ENCODE peak calls at places on chromosomes 13 and 19, in seven cellular contexts. D is pancreas, L is uterus, B is neural progenitor cell, G is PC-9, W is thoracic aorta, E is ascending aorta. N is an unnamed sample.

GRCh38 chr13:20424959-20425358 is 100.7 kb downstream of the CRYL1 start:
- DNase-seq in D (no peak), L (no peak), E (no peak), W (no peak), B (no peak), G (no peak), N (no peak)

GRCh38 chr13:87671824-87672603 is 843 bp downstream of the SLITRK5 start:
- DNase-seq in G (no peak), B (peak), E (no peak), L (no peak), W (no peak), D (no peak), N (peak)

GRCh38 chr19:2255982-2256685 is at the start of gene JSRP1:
- DNase-seq in B (no peak), E (no peak), G (no peak), W (no peak), L (no peak), D (no peak), N (no peak)

GRCh38 chr19:17289489-17289888 is 7.8 kb downstream of the ANKLE1 start:
- DNase-seq in E (no peak), D (no peak), W (no peak), L (peak), B (peak), G (no peak), N (no peak)

GRCh38 chr19:48805452-48805851 is 5.4 kb downstream of the BCAT2 start:
- DNase-seq in E (no peak), B (no peak), W (no peak), G (no peak), D (no peak), L (no peak), N (no peak)

GRCh38 chr19:5394907-5395505 is 54.4 kb upstream of the PTPRS start:
- DNase-seq in G (no peak), L (no peak), W (no peak), E (no peak), D (no peak), B (peak), N (no peak)

GRCh38 chr13:23969672-23970071 is 72.4 kb upstream of the C1QTNF9B start:
- DNase-seq in L (no peak), G (no peak), W (no peak), B (no peak), E (no peak), D (no peak), N (no peak)

GRCh38 chr19:4454952-4455738 is 2.4 kb downstream of the UBXN6 start:
- DNase-seq in L (peak), W (no peak), E (no peak), G (no peak), D (no peak), B (no peak), N (no peak)

GRCh38 chr13:40975441-40975840 is 43.7 kb downstream of the ELF1 start:
- DNase-seq in L (no peak), E (no peak), G (no peak), D (no peak), W (no peak), B (no peak), N (no peak)

GRCh38 chr13:30504081-30504480 is 38.3 kb upstream of the HMGB1 start:
- DNase-seq in W (no peak), E (no peak), D (no peak), G (no peak), L (no peak), B (no peak), N (no peak)

GRCh38 chr13:41568990-41569387 is 111.6 kb downstream of the RGCC start:
- DNase-seq in B (no peak), E (no peak), G (no peak), W (no peak), D (no peak), L (no peak), N (no peak)

GRCh38 chr19:5289060-5289990 is 51.3 kb downstream of the PTPRS start:
- DNase-seq in L (no peak), B (peak), D (no peak), E (no peak), W (no peak), G (no peak), N (no peak)

GRCh38 chr13:92461831-92462230 is 764.8 kb upstream of the GPC6 start:
- DNase-seq in D (no peak), L (no peak), W (no peak), E (no peak), G (no peak), B (no peak), N (no peak)

GRCh38 chr13:92510416-92510815 is 716.2 kb upstream of the GPC6 start:
- DNase-seq in W (no peak), D (no peak), L (no peak), E (no peak), G (no peak), B (no peak), N (no peak)

GRCh38 chr13:98999635-98999952 is 21.7 kb upstream of the DOCK9 start:
- DNase-seq in G (no peak), W (no peak), L (no peak), E (no peak), D (no peak), B (no peak), N (no peak)

GRCh38 chr19:45862564-45863334 is at the start of gene SYMPK:
- DNase-seq in W (peak), G (peak), B (peak), E (peak), L (peak), D (peak), N (peak)

GRCh38 chr13:28655566-28655965 is 3.4 kb upstream of the POMP start:
- DNase-seq in L (no peak), D (no peak), E (no peak), W (no peak), B (no peak), G (no peak), N (no peak)

GRCh38 chr13:88000787-88001186 is 329.6 kb downstream of the SLITRK5 start:
- DNase-seq in W (no peak), G (no peak), E (no peak), B (peak), L (no peak), D (no peak), N (no peak)

GRCh38 chr19:33039815-33040214 is 24.9 kb downstream of the RHPN2 start:
- DNase-seq in G (no peak), B (no peak), E (no peak), W (no peak), D (no peak), L (no peak), N (no peak)

GRCh38 chr19:49836176-49837008 is 14.6 kb upstream of the PTOV1 start:
- DNase-seq in E (no peak), B (no peak), W (no peak), G (no peak), L (no peak), D (no peak), N (no peak)

GRCh38 chr13:32861304-32861703 is 154.9 kb upstream of the KL start:
- DNase-seq in L (no peak), B (no peak), D (no peak), G (no peak), W (no peak), E (no peak), N (no peak)

GRCh38 chr19:1482361-1483066 is 3.5 kb upstream of the C19orf25 start:
- DNase-seq in L (no peak), E (no peak), B (no peak), G (no peak), D (no peak), W (no peak), N (no peak)

GRCh38 chr19:4390017-4390861 is 10.1 kb downstream of the SH3GL1 start:
- DNase-seq in D (peak), E (no peak), B (peak), G (no peak), W (no peak), L (no peak), N (peak)

GRCh38 chr13:31775686-31776085 is 36.4 kb downstream of the RXFP2 start:
- DNase-seq in L (no peak), W (no peak), G (no peak), E (peak), B (no peak), D (no peak), N (no peak)

GRCh38 chr13:112634102-112634501 is 46.1 kb upstream of the TUBGCP3 start:
- DNase-seq in D (no peak), G (no peak), L (no peak), W (no peak), B (no peak), E (no peak), N (peak)

GRCh38 chr19:33624586-33625153 is 2.9 kb downstream of the CHST8 start:
- DNase-seq in G (no peak), L (no peak), W (no peak), D (no peak), B (no peak), E (no peak), N (no peak)

GRCh38 chr19:35216026-35216832 is 12.3 kb downstream of the FAM187B start:
- DNase-seq in L (no peak), E (no peak), G (no peak), B (no peak), D (no peak), W (no peak), N (no peak)

GRCh38 chr13:76696370-76696769 is 189.8 kb downstream of the KCTD12 start:
- DNase-seq in W (no peak), L (no peak), B (no peak), E (no peak), G (no peak), D (no peak), N (no peak)

GRCh38 chr13:28753208-28753892 is 34.6 kb upstream of the SLC46A3 start:
- DNase-seq in B (no peak), E (peak), W (peak), G (peak), D (peak), L (no peak), N (peak)

GRCh38 chr13:24540236-24541126 is 27.9 kb upstream of the PARP4 start:
- DNase-seq in G (no peak), L (no peak), B (peak), D (no peak), E (no peak), W (no peak), N (peak)

GRCh38 chr19:10784257-10784656 is 51.8 kb downstream of the TMED1 start:
- DNase-seq in L (no peak), W (no peak), E (peak), G (no peak), B (no peak), D (peak), N (no peak)

GRCh38 chr19:10510301-10510802 is 6.9 kb downstream of the S1PR5 start:
- DNase-seq in L (no peak), W (no peak), D (no peak), E (no peak), B (peak), G (peak), N (peak)

GRCh38 chr19:1999856-2000515 is 15.5 kb downstream of the BTBD2 start:
- DNase-seq in W (no peak), E (no peak), L (no peak), G (no peak), B (no peak), D (no peak), N (no peak)

GRCh38 chr13:61913183-61913582 is 497.5 kb upstream of the PCDH20 start:
- DNase-seq in G (no peak), E (no peak), D (no peak), L (no peak), W (no peak), B (no peak), N (no peak)

GRCh38 chr13:44719857-44720671 is 143.9 kb upstream of the TSC22D1 start:
- DNase-seq in W (no peak), D (no peak), E (no peak), L (no peak), B (no peak), G (no peak), N (no peak)

DNA sequence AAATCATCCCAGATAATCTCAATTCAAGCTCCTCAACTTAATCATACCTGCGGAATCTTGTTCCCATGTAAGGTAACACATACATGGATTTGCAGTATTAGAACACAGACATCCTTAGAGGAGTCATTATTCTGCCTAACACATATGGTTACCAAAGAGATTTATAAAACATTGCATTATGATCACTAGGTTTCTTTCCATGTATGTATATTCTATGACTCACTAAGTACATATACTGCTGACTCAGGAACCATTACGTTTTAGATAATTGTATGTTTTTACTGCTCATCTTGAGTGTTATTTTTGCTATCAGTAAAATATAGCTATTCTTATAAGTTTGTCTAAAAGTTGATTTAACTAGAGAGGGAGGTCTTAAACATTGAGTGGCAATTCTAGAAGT is 182.9 kb downstream of the SLITRK6 start:
- DNase-seq in B (no peak), D (no peak), W (no peak), L (no peak), G (no peak), E (no peak), N (no peak)
- H3K27ac ChIP-seq in B (no peak), D (no peak), W (no peak), L (no peak), G (no peak), E (no peak), N (no peak)

GRCh38 chr13:50236898-50237318 is 221.7 kb downstream of the KCNRG start:
- DNase-seq in G (no peak), D (no peak), E (no peak), W (no peak), L (no peak), B (no peak), N (no peak)
- H3K27ac ChIP-seq in G (no peak), D (no peak), E (no peak), W (no peak), L (no peak), B (no peak), N (no peak)

DNA sequence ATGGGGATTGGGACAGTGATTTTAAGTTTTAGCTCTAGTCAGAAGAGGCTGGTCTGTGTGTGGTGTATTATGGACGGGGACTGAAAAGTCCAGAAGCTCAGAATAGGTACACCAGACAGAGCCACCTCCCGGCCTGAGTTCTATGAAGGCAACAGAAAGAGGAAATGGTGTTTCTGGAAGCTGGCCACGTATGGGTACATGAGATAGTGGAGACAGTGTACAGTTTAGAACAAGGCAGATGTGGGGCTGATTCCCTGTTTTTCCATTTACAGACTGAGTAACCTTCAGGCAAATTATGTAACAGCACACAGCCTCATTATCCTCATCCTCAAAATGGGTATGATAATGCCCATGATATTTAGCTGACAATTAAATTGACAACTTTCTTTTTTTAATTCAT is 1.3 kb downstream of the ZNF175 start:
- DNase-seq in D (no peak), W (no peak), G (no peak), B (no peak), L (no peak), E (no peak), N (no peak)
- H3K27ac ChIP-seq in D (no peak), W (no peak), G (no peak), B (no peak), L (no peak), E (no peak), N (no peak)

GRCh38 chr19:55384576-55385235 is 614 bp upstream of the TMEM238 start:
- DNase-seq in G (peak), E (no peak), W (no peak), D (no peak), L (peak), B (no peak), N (no peak)

GRCh38 chr19:55382522-55383054 is 1.5 kb downstream of the TMEM238 start:
- DNase-seq in W (no peak), D (no peak), L (no peak), B (no peak), G (no peak), E (no peak), N (no peak)

GRCh38 chr19:55383789-55384575 is at the start of gene TMEM238:
- DNase-seq in G (peak), E (no peak), D (peak), B (peak), L (peak), W (no peak), N (peak)

GRCh38 chr19:55382013-55382412 is 2.1 kb downstream of the TMEM238 start:
- DNase-seq in E (no peak), L (no peak), B (no peak), G (no peak), D (no peak), W (no peak), N (no peak)

GRCh38 chr19:55383279-55383788 is 758 bp downstream of the TMEM238 start:
- DNase-seq in E (no peak), G (no peak), L (no peak), D (no peak), W (no peak), B (no peak), N (no peak)
- H3K27ac ChIP-seq in E (peak), G (peak), L (peak), D (no peak), W (no peak), B (no peak), N (no peak)

DNA sequence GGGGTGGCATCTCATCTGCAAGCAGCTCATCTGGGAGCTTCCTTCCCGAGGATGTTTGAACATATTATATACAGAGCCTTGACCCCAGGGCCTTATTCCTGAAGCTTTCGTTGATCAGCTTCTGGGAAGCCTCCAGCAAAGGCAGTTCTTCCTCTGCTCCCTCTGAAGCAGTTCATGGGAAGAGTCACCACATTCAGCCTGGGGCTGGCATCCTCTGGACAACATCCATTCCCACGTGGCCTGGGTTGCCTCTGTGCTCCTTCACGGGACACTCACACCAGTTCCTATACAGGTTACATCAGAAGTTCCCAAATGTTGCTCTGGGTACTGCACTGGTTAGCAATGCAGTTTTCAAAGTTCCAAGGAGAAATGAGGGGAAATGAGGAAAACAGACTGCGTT is 29.6 kb downstream of the COL4A2 start:
- DNase-seq in W (no peak), L (no peak), E (no peak), B (no peak), D (no peak), G (no peak), N (no peak)
- H3K27ac ChIP-seq in W (peak), L (peak), E (peak), B (no peak), D (no peak), G (no peak), N (no peak)

GRCh38 chr19:12952488-12953455 is 4.3 kb downstream of the GADD45GIP1 start:
- DNase-seq in E (no peak), L (no peak), G (no peak), B (no peak), D (no peak), W (peak), N (no peak)
- H3K27ac ChIP-seq in E (peak), L (peak), G (no peak), B (no peak), D (no peak), W (peak), N (peak)

GRCh38 chr13:96575423-96576320 is 418.6 kb downstream of the OXGR1 start:
- DNase-seq in G (no peak), W (no peak), D (no peak), L (no peak), B (no peak), E (no peak), N (no peak)
- H3K27ac ChIP-seq in G (no peak), W (no peak), D (no peak), L (no peak), B (no peak), E (no peak), N (no peak)

DNA sequence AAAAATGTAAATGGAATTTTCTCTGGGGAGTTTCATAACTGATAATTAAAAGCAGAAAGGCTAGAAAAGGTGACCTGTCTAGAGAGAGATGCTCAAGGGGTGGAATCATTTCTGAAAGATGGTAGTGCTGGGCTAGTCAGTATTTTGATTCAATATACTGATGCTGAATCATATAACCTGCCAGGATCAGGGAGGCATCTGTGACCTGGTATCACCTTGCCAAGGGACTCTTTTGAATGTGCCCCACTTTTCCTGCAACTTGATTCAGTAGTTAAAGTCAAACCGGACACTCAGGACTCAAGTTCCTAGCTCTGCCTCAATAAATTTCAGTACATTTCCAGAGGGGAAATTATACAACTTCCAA is 15.8 kb downstream of the LCP1 start:
- DNase-seq in B (no peak), G (no peak), E (no peak), W (no peak), L (no peak), D (no peak), N (no peak)
- H3K27ac ChIP-seq in B (no peak), G (no peak), E (no peak), W (no peak), L (no peak), D (no peak), N (no peak)